ENCODE peak calls at places on chromosomes 16 and 17, in nine cellular contexts. E, R, G, S, Q, X, T, F and O are unnamed samples. For H3K4me1, the result is how much of the 10 kb centered on the place peaks cover.

GRCh38 chr17:6496636-6497441 is 52.6 kb downstream of the PIMREG start:
- DNase-seq in E (no peak), R (no peak), G (peak), S (peak), Q (no peak), X (peak), T (no peak), F (no peak), O (no peak)

GRCh38 chr17:71914812-71915211 is 206.0 kb upstream of the SOX9 start:
- DNase-seq in E (no peak), R (no peak), G (no peak), S (no peak), Q (no peak), X (no peak), T (no peak), F (no peak), O (no peak)

GRCh38 chr17:70521821-70522256 is 352.5 kb downstream of the KCNJ2 start:
- DNase-seq in E (peak), R (peak), G (no peak), S (no peak), Q (peak), X (peak), T (peak), F (no peak), O (peak)

GRCh38 chr17:81354944-81355327 is 40.3 kb upstream of the BAHCC1 start:
- DNase-seq in E (no peak), R (no peak), G (no peak), S (no peak), Q (no peak), X (no peak), T (no peak), F (peak), O (no peak)

GRCh38 chr16:87330257-87330624 is 13.0 kb upstream of the C16orf95 start:
- DNase-seq in E (no peak), R (no peak), G (peak), S (no peak), Q (no peak), X (no peak), T (no peak), F (no peak), O (no peak)

GRCh38 chr17:69450857-69451410 is 36.4 kb downstream of the MAP2K6 start:
- DNase-seq in E (no peak), R (no peak), G (no peak), S (no peak), Q (no peak), X (no peak), T (no peak), F (no peak), O (no peak)

GRCh38 chr16:89322381-89323119 is 105.0 kb downstream of the ZNF778 start:
- DNase-seq in E (no peak), R (no peak), G (peak), S (peak), Q (peak), X (peak), T (no peak), F (peak), O (no peak)

GRCh38 chr17:16406742-16407674 is 8.4 kb upstream of the TRPV2 start:
- DNase-seq in E (no peak), R (peak), G (peak), S (peak), Q (no peak), X (peak), T (peak), F (no peak), O (peak)

GRCh38 chr17:4900231-4901107 is 1.1 kb downstream of the C17orf107 start:
- DNase-seq in E (no peak), R (peak), G (peak), S (no peak), Q (no peak), X (no peak), T (no peak), F (no peak), O (no peak)

GRCh38 chr17:67245694-67246397 is 850 bp upstream of the HELZ start:
- DNase-seq in E (peak), R (peak), G (peak), S (peak), Q (no peak), X (no peak), T (peak), F (peak), O (peak)

GRCh38 chr17:36900130-36900590 is 37.1 kb upstream of the LHX1 start:
- DNase-seq in E (no peak), R (no peak), G (no peak), S (no peak), Q (no peak), X (no peak), T (no peak), F (no peak), O (no peak)

GRCh38 chr16:16127469-16128116 is 95.7 kb downstream of the ABCC6 start:
- DNase-seq in E (peak), R (peak), G (peak), S (peak), Q (peak), X (peak), T (peak), F (peak), O (peak)

GRCh38 chr16:67928561-67929364 is 2.9 kb downstream of the CTRL start:
- DNase-seq in E (peak), R (peak), G (peak), S (peak), Q (peak), X (peak), T (peak), F (peak), O (peak)

GRCh38 chr17:76014925-76015261 is 12.2 kb downstream of the EVPL start:
- DNase-seq in E (no peak), R (no peak), G (no peak), S (no peak), Q (no peak), X (peak), T (no peak), F (no peak), O (peak)

GRCh38 chr17:47993964-47994363 is 23.1 kb downstream of the CDK5RAP3 start:
- DNase-seq in E (no peak), R (no peak), G (no peak), S (no peak), Q (no peak), X (no peak), T (no peak), F (no peak), O (no peak)

GRCh38 chr16:87780385-87780989 is 14.7 kb upstream of the KLHDC4 start:
- DNase-seq in E (no peak), R (peak), G (peak), S (no peak), Q (no peak), X (peak), T (peak), F (no peak), O (peak)

GRCh38 chr16:4273858-4274291 is 1.1 kb upstream of the TFAP4 start:
- DNase-seq in E (peak), R (peak), G (peak), S (peak), Q (peak), X (peak), T (peak), F (peak), O (peak)

GRCh38 chr17:68613739-68614298 is 12.7 kb upstream of the FAM20A start:
- DNase-seq in E (no peak), R (no peak), G (no peak), S (peak), Q (peak), X (peak), T (no peak), F (peak), O (peak)

GRCh38 chr16:3129137-3130131 is 5.4 kb upstream of the ZNF213 start:
- DNase-seq in E (peak), R (peak), G (peak), S (peak), Q (peak), X (peak), T (peak), F (peak), O (peak)

GRCh38 chr17:199806-200603 is 18.6 kb upstream of the DOC2B start:
- DNase-seq in E (no peak), R (no peak), G (no peak), S (no peak), Q (no peak), X (no peak), T (no peak), F (no peak), O (no peak)

GRCh38 chr17:80219013-80219776 is 938 bp downstream of the SGSH start:
- DNase-seq in E (peak), R (peak), G (peak), S (peak), Q (peak), X (peak), T (peak), F (peak), O (peak)

GRCh38 chr17:68766640-68767039 is 165.5 kb upstream of the FAM20A start:
- DNase-seq in E (no peak), R (no peak), G (no peak), S (no peak), Q (no peak), X (no peak), T (no peak), F (no peak), O (no peak)

GRCh38 chr17:73526851-73527250 is 117.4 kb downstream of the SDK2 start:
- DNase-seq in E (no peak), R (no peak), G (no peak), S (no peak), Q (no peak), X (no peak), T (no peak), F (no peak), O (no peak)

GRCh38 chr17:74354123-74354522 is 7.5 kb downstream of the BTBD17 start:
- DNase-seq in E (no peak), R (peak), G (peak), S (peak), Q (no peak), X (peak), T (peak), F (peak), O (peak)

GRCh38 chr16:50876263-50876662 is 134.4 kb downstream of the CYLD start:
- DNase-seq in E (no peak), R (no peak), G (no peak), S (no peak), Q (no peak), X (no peak), T (no peak), F (no peak), O (no peak)

GRCh38 chr16:12964466-12964865 is 63.1 kb downstream of the SHISA9 start:
- DNase-seq in E (no peak), R (no peak), G (no peak), S (no peak), Q (no peak), X (no peak), T (no peak), F (no peak), O (no peak)

GRCh38 chr16:74073471-74073870 is 223.1 kb upstream of the PSMD7 start:
- DNase-seq in E (no peak), R (no peak), G (no peak), S (no peak), Q (peak), X (no peak), T (no peak), F (no peak), O (no peak)

GRCh38 chr16:81806696-81807095 is 27.6 kb downstream of the PLCG2 start:
- DNase-seq in E (no peak), R (no peak), G (no peak), S (no peak), Q (no peak), X (no peak), T (no peak), F (no peak), O (no peak)
- H3K4me1 ChIP-seq in E (under half), R (under half), G (under half), S (under half), Q (under half), X (under half), T (under half), F (under half), O (under half)

GRCh38 chr16:379183-379960 is 2.4 kb downstream of the PGAP6 start:
- DNase-seq in E (peak), R (peak), G (peak), S (no peak), Q (no peak), X (no peak), T (no peak), F (no peak), O (no peak)

GRCh38 chr16:378821-379182 is 3.0 kb downstream of the PGAP6 start:
- DNase-seq in E (no peak), R (no peak), G (no peak), S (no peak), Q (no peak), X (no peak), T (no peak), F (no peak), O (no peak)

GRCh38 chr16:381788-382717 is at the start of gene PGAP6:
- DNase-seq in E (peak), R (peak), G (peak), S (peak), Q (peak), X (peak), T (peak), F (no peak), O (peak)

GRCh38 chr16:379961-380836 is 1.6 kb downstream of the PGAP6 start:
- DNase-seq in E (no peak), R (no peak), G (no peak), S (no peak), Q (no peak), X (no peak), T (no peak), F (no peak), O (no peak)

GRCh38 chr16:380837-381787 is 666 bp downstream of the PGAP6 start:
- DNase-seq in E (no peak), R (no peak), G (peak), S (peak), Q (no peak), X (no peak), T (no peak), F (no peak), O (no peak)
- H3K27ac ChIP-seq in E (peak), R (peak), G (peak), S (peak), Q (peak), X (peak), T (peak), F (peak), O (peak)

GRCh38 chr17:78723001-78723796 is 58.9 kb downstream of the CYTH1 start:
- DNase-seq in E (no peak), R (peak), G (no peak), S (peak), Q (peak), X (peak), T (peak), F (no peak), O (peak)
- TF ChIP-seq CTCF in E (no peak), R (no peak), G (no peak), S (no peak), Q (no peak), X (no peak), T (no peak), F (no peak), O (no peak)

GRCh38 chr17:62062936-62063335 is 2.1 kb downstream of the MED13 start:
- DNase-seq in E (no peak), R (no peak), G (no peak), S (no peak), Q (peak), X (peak), T (no peak), F (no peak), O (no peak)

GRCh38 chr17:62064791-62065563 is at the start of gene MED13:
- DNase-seq in E (peak), R (peak), G (peak), S (peak), Q (peak), X (peak), T (peak), F (peak), O (peak)

GRCh38 chr17:62064029-62064790 is 868 bp downstream of the MED13 start:
- DNase-seq in E (peak), R (no peak), G (no peak), S (no peak), Q (peak), X (peak), T (no peak), F (no peak), O (no peak)

GRCh38 chr17:62059394-62059793 is 5.7 kb downstream of the MED13 start:
- DNase-seq in E (no peak), R (no peak), G (no peak), S (no peak), Q (no peak), X (no peak), T (no peak), F (no peak), O (no peak)

GRCh38 chr17:62062313-62062712 is 2.8 kb downstream of the MED13 start:
- DNase-seq in E (no peak), R (no peak), G (no peak), S (no peak), Q (peak), X (no peak), T (no peak), F (no peak), O (no peak)
- H3K4me1 ChIP-seq in E (under half), R (under half), G (half or more), S (under half), Q (under half), X (under half), T (half or more), F (half or more), O (under half)

DNA sequence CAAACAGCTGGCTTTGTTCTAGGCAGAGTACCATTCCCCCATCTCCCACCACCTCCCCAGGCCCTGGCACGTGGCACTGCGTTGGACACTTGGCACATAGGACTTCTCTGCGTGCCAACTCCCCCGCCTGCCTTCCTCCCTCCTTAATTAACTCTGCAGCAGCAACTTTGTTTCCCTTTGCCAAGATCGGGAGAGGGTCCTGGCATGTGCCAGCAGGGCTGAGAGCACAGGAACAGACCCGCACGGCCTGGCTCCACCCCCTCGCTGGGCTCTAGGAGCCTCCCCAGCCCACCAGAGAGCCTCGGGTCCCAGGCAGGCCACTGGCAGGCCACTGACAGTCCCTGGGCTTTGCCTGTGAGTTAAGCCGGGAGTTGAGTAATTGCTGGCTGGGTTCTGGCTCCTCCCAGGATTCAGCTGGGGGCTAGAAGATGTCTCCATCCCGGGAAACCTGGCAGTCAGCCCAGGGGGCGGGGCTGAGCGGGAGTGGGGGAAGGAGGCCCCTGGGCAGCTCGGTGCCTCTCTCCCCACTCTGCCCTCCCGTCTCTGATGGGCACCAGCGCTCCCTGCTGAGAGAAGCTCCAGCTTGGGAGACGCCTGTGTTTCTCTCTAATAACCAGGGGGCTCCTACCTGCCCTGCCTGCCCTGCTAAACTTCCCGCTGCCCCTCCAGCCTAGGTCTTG is 224.0 kb upstream of the TNRC6C start:
- DNase-seq in E (peak), R (peak), G (peak), S (peak), Q (peak), X (peak), T (peak), F (peak), O (peak)
- H3K27ac ChIP-seq in E (peak), R (peak), G (peak), S (peak), Q (no peak), X (peak), T (peak), F (no peak), O (peak)

DNA sequence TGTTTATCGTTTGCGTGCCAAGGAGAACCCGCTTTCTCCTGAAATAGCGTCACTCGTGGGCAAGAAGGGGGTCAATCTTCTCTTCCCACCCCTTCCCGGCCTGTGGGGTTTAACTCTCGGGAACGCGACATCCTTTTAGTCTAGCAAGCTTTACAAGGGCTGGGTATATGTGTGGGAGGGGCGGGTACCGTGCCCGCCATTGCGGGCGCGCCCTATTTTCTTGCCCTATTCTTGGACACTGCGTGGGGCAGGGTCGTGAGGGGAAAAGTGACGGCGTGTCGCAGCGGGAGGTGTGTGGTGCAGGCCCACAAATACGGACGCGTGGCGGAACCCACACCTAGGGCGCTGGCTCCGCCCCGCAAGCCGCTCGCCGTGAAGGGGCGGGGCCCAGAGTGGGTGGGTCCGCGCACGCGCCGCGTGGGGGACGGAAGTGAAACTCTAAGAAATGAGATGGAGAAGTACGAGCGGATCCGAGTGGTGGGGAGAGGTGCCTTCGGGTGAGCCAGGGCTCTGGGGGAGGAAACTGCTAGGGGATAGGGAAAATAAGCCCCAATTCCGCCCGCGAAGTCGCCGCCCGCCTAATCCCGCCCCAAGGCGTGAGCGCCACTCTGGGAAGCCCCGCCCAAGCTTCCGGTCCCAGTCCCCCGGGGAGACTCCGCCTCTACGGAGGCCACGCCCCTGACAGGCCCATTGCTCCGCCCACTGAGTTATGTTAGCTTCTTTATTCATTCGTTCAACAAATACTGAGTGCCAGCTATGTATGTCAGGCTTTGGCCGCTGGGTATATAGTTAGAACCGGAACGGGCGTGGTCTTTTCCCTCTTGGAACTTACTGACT is at the start of gene NEK8:
- DNase-seq in E (peak), R (peak), G (peak), S (peak), Q (peak), X (peak), T (peak), F (peak), O (peak)
- TF ChIP-seq CTCF in E (no peak), R (no peak), G (no peak), S (no peak), Q (no peak), X (no peak), T (no peak), F (no peak), O (no peak)

GRCh38 chr17:17771498-17772201 is 65.1 kb downstream of the SREBF1 start:
- DNase-seq in E (no peak), R (no peak), G (no peak), S (no peak), Q (no peak), X (no peak), T (no peak), F (no peak), O (no peak)

GRCh38 chr17:17776889-17777288 is 59.9 kb downstream of the SREBF1 start:
- DNase-seq in E (no peak), R (no peak), G (no peak), S (no peak), Q (no peak), X (no peak), T (no peak), F (no peak), O (no peak)

GRCh38 chr17:17770371-17771059 is 66.3 kb downstream of the SREBF1 start:
- DNase-seq in E (no peak), R (no peak), G (no peak), S (no peak), Q (no peak), X (no peak), T (no peak), F (no peak), O (no peak)

GRCh38 chr17:17772231-17772630 is 64.6 kb downstream of the SREBF1 start:
- DNase-seq in E (no peak), R (no peak), G (no peak), S (no peak), Q (no peak), X (no peak), T (no peak), F (no peak), O (no peak)

GRCh38 chr17:17774009-17774881 is 62.5 kb downstream of the SREBF1 start:
- DNase-seq in E (peak), R (peak), G (no peak), S (no peak), Q (peak), X (no peak), T (peak), F (no peak), O (peak)
- H3K4me1 ChIP-seq in E (under half), R (under half), G (under half), S (under half), Q (under half), X (under half), T (half or more), F (under half), O (under half)